ENCODE peak calls at places on chromosomes 4 and X, in six cellular contexts. P, R, Z, D, G and B are unnamed samples.

GRCh38 chr4:5894266-5894665 is 1.4 kb upstream of the CRMP1 start:
- DNase-seq in P (no peak), R (no peak), Z (peak), D (no peak), G (no peak), B (no peak)

GRCh38 chr4:4914059-4914820 is 54.8 kb downstream of the MSX1 start:
- DNase-seq in P (no peak), R (no peak), Z (no peak), D (no peak), G (no peak), B (no peak)

GRCh38 chr4:140359571-140360427 is 13.6 kb upstream of the SCOC start:
- DNase-seq in P (peak), R (peak), Z (no peak), D (peak), G (no peak), B (peak)

GRCh38 chr4:109576462-109576861 is 16.4 kb downstream of the MCUB start:
- DNase-seq in P (no peak), R (no peak), Z (no peak), D (no peak), G (no peak), B (no peak)

GRCh38 chr4:120843840-120844527 is 78.5 kb downstream of the PRDM5 start:
- DNase-seq in P (peak), R (no peak), Z (peak), D (peak), G (no peak), B (no peak)

GRCh38 chrX:149267878-149268813 is 237.0 kb downstream of the IDS start:
- DNase-seq in P (no peak), R (no peak), Z (no peak), D (no peak), G (no peak), B (no peak)

GRCh38 chrX:63930140-63930539 is 145.1 kb upstream of the ARHGEF9 start:
- DNase-seq in P (no peak), R (no peak), Z (no peak), D (no peak), G (no peak), B (no peak)

GRCh38 chr4:128862608-128863313 is 53.3 kb downstream of the JADE1 start:
- DNase-seq in P (no peak), R (no peak), Z (peak), D (no peak), G (no peak), B (peak)

GRCh38 chrX:11667286-11667685 is 1.6 kb upstream of the ARHGAP6 start:
- DNase-seq in P (no peak), R (no peak), Z (no peak), D (no peak), G (no peak), B (no peak)

GRCh38 chrX:131762802-131763234 is 218.9 kb downstream of the OR13H1 start:
- DNase-seq in P (no peak), R (no peak), Z (no peak), D (no peak), G (no peak), B (peak)

GRCh38 chrX:133414399-133415275 is 652 bp downstream of the GPC4 start:
- DNase-seq in P (no peak), R (no peak), Z (peak), D (no peak), G (peak), B (no peak)

GRCh38 chr4:67593741-67594175 is 35.2 kb downstream of the STAP1 start:
- DNase-seq in P (no peak), R (no peak), Z (no peak), D (no peak), G (no peak), B (no peak)

GRCh38 chr4:52369649-52370048 is 289.5 kb downstream of the USP46 start:
- DNase-seq in P (no peak), R (no peak), Z (no peak), D (no peak), G (no peak), B (no peak)

GRCh38 chr4:149980941-149981340 is 97.3 kb upstream of the DCLK2 start:
- DNase-seq in P (peak), R (no peak), Z (no peak), D (peak), G (no peak), B (peak)

GRCh38 chrX:133325422-133325821 is 89.9 kb downstream of the GPC4 start:
- DNase-seq in P (no peak), R (no peak), Z (no peak), D (no peak), G (no peak), B (no peak)

GRCh38 chr4:159235779-159236368 is 133.0 kb downstream of the RAPGEF2 start:
- DNase-seq in P (no peak), R (no peak), Z (no peak), D (no peak), G (no peak), B (no peak)

GRCh38 chrX:134115270-134115669 is 121.7 kb upstream of the CCDC160 start:
- DNase-seq in P (no peak), R (no peak), Z (no peak), D (no peak), G (no peak), B (no peak)

GRCh38 chr4:158032733-158033415 is 140.0 kb downstream of the GASK1B start:
- DNase-seq in P (no peak), R (no peak), Z (no peak), D (no peak), G (no peak), B (no peak)
- H3K27ac ChIP-seq in P (no peak), R (no peak), Z (no peak), D (peak), G (peak), B (no peak)

GRCh38 chr4:38140643-38141203 is 180.5 kb downstream of the PTTG2 start:
- DNase-seq in P (no peak), R (no peak), Z (no peak), D (no peak), G (no peak), B (no peak)

GRCh38 chr4:38136604-38137003 is 176.4 kb downstream of the PTTG2 start:
- DNase-seq in P (no peak), R (no peak), Z (no peak), D (no peak), G (no peak), B (no peak)

GRCh38 chr4:38137080-38137479 is 176.9 kb downstream of the PTTG2 start:
- DNase-seq in P (no peak), R (no peak), Z (no peak), D (no peak), G (no peak), B (no peak)

GRCh38 chr4:38139187-38139586 is 179.0 kb downstream of the PTTG2 start:
- DNase-seq in P (no peak), R (no peak), Z (no peak), D (no peak), G (no peak), B (no peak)

GRCh38 chr4:38138363-38138762 is 178.2 kb downstream of the PTTG2 start:
- DNase-seq in P (no peak), R (no peak), Z (no peak), D (no peak), G (no peak), B (no peak)
- H3K27ac ChIP-seq in P (no peak), R (no peak), Z (no peak), D (no peak), G (no peak), B (no peak)

GRCh38 chr4:99330648-99331047 is 9.4 kb upstream of the ADH1B start:
- DNase-seq in P (no peak), R (no peak), Z (no peak), D (no peak), G (no peak), B (no peak)

GRCh38 chr4:99321241-99322191 is at the start of gene ADH1B:
- DNase-seq in P (no peak), R (no peak), Z (no peak), D (no peak), G (no peak), B (no peak)

GRCh38 chr4:99323761-99324160 is 2.6 kb upstream of the ADH1B start:
- DNase-seq in P (no peak), R (no peak), Z (no peak), D (no peak), G (no peak), B (no peak)

GRCh38 chr4:99324361-99324760 is 3.2 kb upstream of the ADH1B start:
- DNase-seq in P (no peak), R (no peak), Z (no peak), D (no peak), G (no peak), B (no peak)

GRCh38 chr4:99324978-99325377 is 3.8 kb upstream of the ADH1B start:
- DNase-seq in P (no peak), R (no peak), Z (no peak), D (peak), G (no peak), B (no peak)
- H3K27ac ChIP-seq in P (no peak), R (no peak), Z (peak), D (peak), G (no peak), B (no peak)

DNA sequence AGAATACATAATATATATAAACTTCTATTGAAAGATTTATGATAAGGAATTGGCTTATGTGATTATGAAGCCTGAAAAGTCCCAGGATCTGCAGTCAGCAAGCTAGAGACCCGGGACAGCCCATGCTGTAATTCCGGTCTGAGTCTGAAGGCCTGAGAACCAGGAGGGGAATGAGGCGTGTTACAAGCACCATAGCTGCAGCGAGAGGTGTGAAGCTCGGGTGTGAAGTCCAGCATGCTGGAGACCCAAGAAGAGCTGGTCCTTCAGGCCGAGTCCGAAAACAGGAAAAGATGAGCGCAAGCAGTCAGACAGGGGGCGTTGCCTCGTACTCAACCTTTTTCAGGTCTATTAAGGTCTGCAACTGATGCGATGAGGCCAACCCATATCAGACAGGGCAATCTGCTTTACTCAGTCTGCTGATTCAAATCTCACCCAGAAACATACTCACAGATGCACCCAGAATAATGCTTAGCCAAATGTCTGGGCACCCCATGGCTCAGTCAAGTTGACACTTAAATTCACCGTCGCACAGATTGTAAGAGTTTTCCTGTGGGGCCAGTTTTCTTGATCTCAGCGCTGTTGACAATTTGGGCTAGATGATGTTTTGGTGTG is 40.4 kb downstream of the SMIM20 start:
- DNase-seq in P (no peak), R (no peak), Z (no peak), D (no peak), G (no peak), B (no peak)
- H3K27ac ChIP-seq in P (no peak), R (no peak), Z (no peak), D (no peak), G (no peak), B (no peak)

GRCh38 chr4:2829933-2830451 is 13.7 kb upstream of the ADD1 start:
- DNase-seq in P (no peak), R (no peak), Z (peak), D (no peak), G (peak), B (no peak)
- H3K27ac ChIP-seq in P (no peak), R (no peak), Z (no peak), D (no peak), G (no peak), B (no peak)

DNA sequence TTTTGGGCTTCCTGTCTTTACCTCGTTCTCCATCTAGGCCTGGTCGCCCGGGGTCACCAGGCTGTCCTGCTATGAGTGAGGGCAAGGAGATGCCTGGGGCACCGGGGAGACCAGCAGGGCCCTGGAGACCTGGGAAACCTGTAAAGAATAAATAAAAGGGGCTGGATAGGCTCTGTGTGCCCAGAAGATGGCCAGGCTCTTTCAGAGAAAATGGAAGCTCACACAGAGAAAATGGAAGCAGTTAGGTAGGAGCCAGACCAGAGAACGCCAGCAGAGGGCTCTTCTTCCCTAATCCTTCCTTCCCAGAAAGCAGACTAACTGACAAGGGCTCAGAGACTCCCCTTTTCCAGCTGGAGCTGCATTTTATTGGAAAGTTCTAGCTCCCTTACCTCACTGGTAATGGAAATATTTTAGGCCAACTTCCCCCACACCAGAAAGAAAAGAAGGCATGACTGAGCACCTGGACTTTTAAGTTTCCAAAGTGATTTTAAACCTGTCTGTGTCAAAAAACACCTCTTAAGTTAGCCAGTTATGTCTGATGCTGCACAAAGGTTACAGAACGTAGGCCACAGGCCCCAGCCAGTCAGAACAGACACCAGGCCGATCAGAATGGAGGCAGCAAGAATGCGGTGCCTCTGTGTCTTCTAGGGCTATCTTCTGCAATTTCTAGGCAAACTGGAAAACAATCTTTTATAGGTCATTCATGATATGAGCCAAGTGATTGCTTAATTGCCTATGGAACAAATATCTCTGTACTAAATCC is 74.0 kb downstream of the ATG4A start:
- DNase-seq in P (no peak), R (no peak), Z (no peak), D (no peak), G (no peak), B (no peak)
- H3K27ac ChIP-seq in P (no peak), R (no peak), Z (no peak), D (no peak), G (no peak), B (no peak)

DNA sequence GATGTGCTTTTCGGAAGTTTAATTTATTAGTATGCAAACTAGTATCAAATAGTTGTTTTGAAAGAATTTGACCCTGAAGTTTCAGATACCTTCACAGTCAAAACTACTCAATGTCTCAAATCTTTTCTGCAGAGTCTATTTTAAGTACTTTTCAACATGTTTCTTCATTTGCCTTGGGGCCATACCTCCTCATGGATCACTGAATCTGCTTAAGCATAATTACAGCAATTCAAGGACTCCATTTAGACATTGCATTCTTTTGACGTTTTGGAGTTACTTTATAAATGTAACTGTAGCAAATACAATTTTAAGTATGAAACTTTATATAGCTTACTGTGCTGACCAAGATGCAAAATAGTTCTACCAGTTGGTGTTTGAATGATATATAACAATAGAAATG is 25.5 kb downstream of the PALLD start:
- DNase-seq in P (no peak), R (no peak), Z (no peak), D (no peak), G (no peak), B (no peak)
- H3K27ac ChIP-seq in P (no peak), R (no peak), Z (no peak), D (peak), G (no peak), B (no peak)